ENCODE peak calls at places on chromosomes 11 and 22, in five cellular contexts. One of them, this sample, is unnamed.

GRCh38 chr11:128201801-128202200 is 385.6 kb downstream of the ETS1 start:
- DNase-seq in EL: no peak
- DNase-seq in lower leg skin: no peak
- DNase-seq in tibial nerve: no peak
- DNase-seq in RCC 7860: no peak
- DNase-seq in this sample: no peak

GRCh38 chr11:24820541-24820940 is 323.7 kb downstream of the LUZP2 start:
- DNase-seq in EL: no peak
- DNase-seq in lower leg skin: no peak
- DNase-seq in tibial nerve: no peak
- DNase-seq in RCC 7860: no peak
- DNase-seq in this sample: no peak

GRCh38 chr22:22201925-22202343 is 42.7 kb upstream of the VPREB1 start:
- DNase-seq in EL: no peak
- DNase-seq in lower leg skin: no peak
- DNase-seq in tibial nerve: no peak
- DNase-seq in RCC 7860: no peak
- DNase-seq in this sample: no peak

GRCh38 chr22:50192825-50193204 is 7.1 kb downstream of the TRABD start:
- DNase-seq in EL: no peak
- DNase-seq in lower leg skin: no peak
- DNase-seq in tibial nerve: no peak
- DNase-seq in RCC 7860: no peak
- DNase-seq in this sample: no peak

GRCh38 chr11:623999-624704 is 603 bp downstream of the CDHR5 start:
- DNase-seq in EL: peak; percentile 47
- DNase-seq in lower leg skin: no peak
- DNase-seq in tibial nerve: no peak
- DNase-seq in RCC 7860: no peak
- DNase-seq in this sample: no peak

GRCh38 chr11:108620958-108621772 is 27.6 kb upstream of the EXPH5 start:
- DNase-seq in EL: peak; percentile 23
- DNase-seq in lower leg skin: no peak
- DNase-seq in tibial nerve: no peak
- DNase-seq in RCC 7860: peak; percentile 43
- DNase-seq in this sample: no peak

GRCh38 chr11:91459840-91460239 is 764.8 kb upstream of the FAT3 start:
- DNase-seq in EL: no peak
- DNase-seq in lower leg skin: no peak
- DNase-seq in tibial nerve: no peak
- DNase-seq in RCC 7860: no peak
- DNase-seq in this sample: no peak

GRCh38 chr11:128506999-128507591 is 80.3 kb downstream of the ETS1 start:
- DNase-seq in EL: peak; percentile 96
- DNase-seq in lower leg skin: peak; percentile 89
- DNase-seq in tibial nerve: peak; percentile 78
- DNase-seq in RCC 7860: peak; percentile 91
- DNase-seq in this sample: no peak

GRCh38 chr11:126969865-126970479 is 30.6 kb downstream of the KIRREL3 start:
- DNase-seq in EL: peak; percentile 48
- DNase-seq in lower leg skin: no peak
- DNase-seq in tibial nerve: no peak
- DNase-seq in RCC 7860: peak; percentile 53
- DNase-seq in this sample: peak; percentile 33

GRCh38 chr11:587978-588380 is 11.7 kb downstream of the PHRF1 start:
- DNase-seq in EL: peak; percentile 79
- DNase-seq in lower leg skin: no peak
- DNase-seq in tibial nerve: no peak
- DNase-seq in RCC 7860: peak; percentile 92
- DNase-seq in this sample: no peak

GRCh38 chr11:98453378-98453777 is 567.4 kb upstream of the CNTN5 start:
- DNase-seq in EL: no peak
- DNase-seq in lower leg skin: no peak
- DNase-seq in tibial nerve: no peak
- DNase-seq in RCC 7860: no peak
- DNase-seq in this sample: no peak

GRCh38 chr11:134949716-134950115 is 537.7 kb upstream of the B3GAT1 start:
- DNase-seq in EL: no peak
- DNase-seq in lower leg skin: no peak
- DNase-seq in tibial nerve: no peak
- DNase-seq in RCC 7860: peak; percentile 19
- DNase-seq in this sample: no peak

GRCh38 chr11:46438211-46438610 is 46.6 kb upstream of the CHRM4 start:
- DNase-seq in EL: no peak
- DNase-seq in lower leg skin: no peak
- DNase-seq in tibial nerve: no peak
- DNase-seq in RCC 7860: no peak
- DNase-seq in this sample: peak; percentile 30

GRCh38 chr22:20979243-20979809 is 2.8 kb upstream of the LZTR1 start:
- DNase-seq in EL: peak; percentile 69
- DNase-seq in lower leg skin: peak; percentile 69
- DNase-seq in tibial nerve: no peak
- DNase-seq in RCC 7860: no peak
- DNase-seq in this sample: no peak

GRCh38 chr11:134801526-134801925 is 389.5 kb upstream of the B3GAT1 start:
- DNase-seq in EL: no peak
- DNase-seq in lower leg skin: no peak
- DNase-seq in tibial nerve: no peak
- DNase-seq in RCC 7860: no peak
- DNase-seq in this sample: no peak

GRCh38 chr11:122165972-122166371 is 50.0 kb upstream of the BLID start:
- DNase-seq in EL: no peak
- DNase-seq in lower leg skin: no peak
- DNase-seq in tibial nerve: no peak
- DNase-seq in RCC 7860: no peak
- DNase-seq in this sample: no peak

GRCh38 chr11:40161855-40162410 is 1297.5 kb downstream of the LRRC4C start:
- DNase-seq in EL: no peak
- DNase-seq in lower leg skin: no peak
- DNase-seq in tibial nerve: no peak
- DNase-seq in RCC 7860: no peak
- DNase-seq in this sample: no peak

GRCh38 chr11:62146476-62147200 is 22.8 kb downstream of the INCENP start:
- DNase-seq in EL: no peak
- DNase-seq in lower leg skin: no peak
- DNase-seq in tibial nerve: no peak
- DNase-seq in RCC 7860: no peak
- DNase-seq in this sample: no peak

GRCh38 chr11:92224394-92225205 is at the start of gene FAT3:
- DNase-seq in EL: peak; percentile 78
- DNase-seq in lower leg skin: no peak
- DNase-seq in tibial nerve: no peak
- DNase-seq in RCC 7860: no peak
- DNase-seq in this sample: no peak

GRCh38 chr11:95229199-95230053 is 1.6 kb downstream of the SESN3 start:
- DNase-seq in EL: no peak
- DNase-seq in lower leg skin: peak; percentile 27
- DNase-seq in tibial nerve: no peak
- DNase-seq in RCC 7860: no peak
- DNase-seq in this sample: no peak

GRCh38 chr11:46557684-46558151 is 36.1 kb downstream of the AMBRA1 start:
- DNase-seq in EL: peak; percentile 78
- DNase-seq in lower leg skin: no peak
- DNase-seq in tibial nerve: no peak
- DNase-seq in RCC 7860: peak; percentile 73
- DNase-seq in this sample: no peak

GRCh38 chr11:58923300-58923788 is 15.9 kb upstream of the GLYATL1 start:
- DNase-seq in EL: peak; percentile 64
- DNase-seq in lower leg skin: peak; percentile 39
- DNase-seq in tibial nerve: no peak
- DNase-seq in RCC 7860: peak; percentile 70
- DNase-seq in this sample: peak; percentile 13

GRCh38 chr11:39221739-39222138 is 2237.7 kb downstream of the LRRC4C start:
- DNase-seq in EL: no peak
- DNase-seq in lower leg skin: no peak
- DNase-seq in tibial nerve: no peak
- DNase-seq in RCC 7860: no peak
- DNase-seq in this sample: no peak

GRCh38 chr11:58594826-58595225 is 16.0 kb downstream of the ZFP91 start:
- DNase-seq in EL: no peak
- DNase-seq in lower leg skin: no peak
- DNase-seq in tibial nerve: no peak
- DNase-seq in RCC 7860: no peak
- DNase-seq in this sample: no peak

GRCh38 chr22:25057013-25057881 is 104.7 kb downstream of the KIAA1671 start:
- DNase-seq in EL: peak; percentile 27
- DNase-seq in lower leg skin: peak; percentile 55
- DNase-seq in tibial nerve: peak; percentile 76
- DNase-seq in RCC 7860: peak; percentile 16
- DNase-seq in this sample: peak; percentile 56

GRCh38 chr11:74278721-74279148 is 32.7 kb downstream of the P4HA3 start:
- DNase-seq in EL: peak; percentile 96
- DNase-seq in lower leg skin: peak; percentile 59
- DNase-seq in tibial nerve: peak; percentile 47
- DNase-seq in RCC 7860: peak; percentile 88
- DNase-seq in this sample: no peak

GRCh38 chr11:44243633-44244343 is 66.2 kb downstream of the ALX4 start:
- DNase-seq in EL: peak; percentile 80
- DNase-seq in lower leg skin: no peak
- DNase-seq in tibial nerve: no peak
- DNase-seq in RCC 7860: peak; percentile 65
- DNase-seq in this sample: no peak

GRCh38 chr11:12329169-12329568 is 48.2 kb upstream of the PARVA start:
- DNase-seq in EL: no peak
- DNase-seq in lower leg skin: no peak
- DNase-seq in tibial nerve: no peak
- DNase-seq in RCC 7860: no peak
- DNase-seq in this sample: no peak

GRCh38 chr11:15123849-15124248 is 9.1 kb downstream of the INSC start:
- DNase-seq in EL: peak; percentile 95
- DNase-seq in lower leg skin: no peak
- DNase-seq in tibial nerve: no peak
- DNase-seq in RCC 7860: peak; percentile 95
- DNase-seq in this sample: no peak

GRCh38 chr11:2820976-2821375 is 64.6 kb downstream of the CDKN1C start:
- DNase-seq in EL: no peak
- DNase-seq in lower leg skin: no peak
- DNase-seq in tibial nerve: no peak
- DNase-seq in RCC 7860: no peak
- DNase-seq in this sample: no peak

GRCh38 chr22:48478529-48479265 is 1349.0 kb downstream of the BRD1 start:
- DNase-seq in EL: no peak
- DNase-seq in lower leg skin: no peak
- DNase-seq in tibial nerve: no peak
- DNase-seq in RCC 7860: no peak
- DNase-seq in this sample: no peak

GRCh38 chr11:121603316-121603715 is 150.5 kb upstream of the SORL1-AS1 start:
- DNase-seq in EL: no peak
- DNase-seq in lower leg skin: no peak
- DNase-seq in tibial nerve: no peak
- DNase-seq in RCC 7860: no peak
- DNase-seq in this sample: no peak

GRCh38 chr22:20113551-20114310 is 2.2 kb upstream of the RANBP1 start:
- DNase-seq in EL: no peak
- DNase-seq in lower leg skin: no peak
- DNase-seq in tibial nerve: no peak
- DNase-seq in RCC 7860: no peak
- DNase-seq in this sample: no peak

GRCh38 chr11:17631702-17632365 is 84.8 kb downstream of the OTOG start:
- DNase-seq in EL: no peak
- DNase-seq in lower leg skin: no peak
- DNase-seq in tibial nerve: no peak
- DNase-seq in RCC 7860: no peak
- DNase-seq in this sample: no peak

GRCh38 chr22:24451162-24451561 is 23.8 kb downstream of the ADORA2A start:
- DNase-seq in EL: no peak
- DNase-seq in lower leg skin: no peak
- DNase-seq in tibial nerve: no peak
- DNase-seq in RCC 7860: no peak
- DNase-seq in this sample: no peak

GRCh38 chr11:104015649-104016415 is 20.6 kb upstream of the DDI1 start:
- DNase-seq in EL: no peak
- DNase-seq in lower leg skin: no peak
- DNase-seq in tibial nerve: no peak
- DNase-seq in RCC 7860: no peak
- DNase-seq in this sample: no peak

GRCh38 chr11:111526501-111526900 is 11.9 kb downstream of the HOATZ start:
- DNase-seq in EL: peak; percentile 90
- DNase-seq in lower leg skin: no peak
- DNase-seq in tibial nerve: no peak
- DNase-seq in RCC 7860: peak; percentile 82
- DNase-seq in this sample: no peak

GRCh38 chr11:104968856-104969776 is 742 bp upstream of the CASP4 start:
- DNase-seq in EL: peak; percentile 18
- DNase-seq in lower leg skin: peak; percentile 22
- DNase-seq in tibial nerve: peak; percentile 7
- DNase-seq in RCC 7860: peak; percentile 15
- DNase-seq in this sample: no peak

GRCh38 chr11:44434191-44434590 is 124.3 kb upstream of the ALX4 start:
- DNase-seq in EL: no peak
- DNase-seq in lower leg skin: no peak
- DNase-seq in tibial nerve: no peak
- DNase-seq in RCC 7860: no peak
- DNase-seq in this sample: no peak